ENCODE peak calls at places on chromosome 1, in six cellular contexts. L is EL, E is colonic mucosa, A is AG09319, F is natural killer cell, I is T-helper 9 cell. G is an unnamed sample.

GRCh38 chr1:30316056-30316455 is 407.3 kb downstream of the MATN1 start:
- DNase-seq in A (no peak), I (no peak), F (no peak), L (no peak), E (no peak), G (no peak)

GRCh38 chr1:235888119-235888643 is 21.5 kb upstream of the LYST start:
- DNase-seq in L (no peak), F (no peak), A (no peak), E (no peak), I (peak), G (no peak)

GRCh38 chr1:156148236-156148635 is 5.1 kb upstream of the SEMA4A start:
- DNase-seq in L (no peak), E (no peak), A (no peak), F (no peak), I (no peak), G (peak)

GRCh38 chr1:160781129-160781808 is 14.7 kb upstream of the LY9 start:
- DNase-seq in L (no peak), I (no peak), F (no peak), E (peak), A (no peak), G (no peak)

GRCh38 chr1:194295690-194296089 is 1109.3 kb upstream of the B3GALT2 start:
- DNase-seq in I (no peak), F (no peak), L (peak), A (no peak), E (peak), G (peak)

GRCh38 chr1:155760751-155761475 is 72.0 kb downstream of the DAP3 start:
- DNase-seq in I (no peak), A (no peak), L (no peak), F (no peak), E (no peak), G (no peak)

GRCh38 chr1:150507912-150508864 is at the start of gene ECM1:
- DNase-seq in E (peak), I (no peak), A (no peak), L (peak), F (no peak), G (peak)

GRCh38 chr1:24866211-24867063 is 63.6 kb downstream of the RUNX3 start:
- DNase-seq in A (no peak), F (peak), L (no peak), E (peak), I (no peak), G (no peak)

GRCh38 chr1:44371206-44371605 is 16.1 kb upstream of the ERI3 start:
- DNase-seq in E (no peak), F (no peak), L (no peak), I (no peak), A (no peak), G (no peak)

GRCh38 chr1:23613191-23614126 is 54.2 kb upstream of the ID3 start:
- DNase-seq in I (no peak), F (no peak), E (no peak), L (no peak), A (no peak), G (no peak)

GRCh38 chr1:176696689-176697088 is 233.7 kb downstream of the PAPPA2 start:
- DNase-seq in L (no peak), F (no peak), I (no peak), A (no peak), E (no peak), G (no peak)